ENCODE peak calls at places on chromosomes 12 and 14, in four cellular contexts. P is neuronal stem cell, L is H1, D is trophoblast cell. G is an unnamed sample. For H3K36me3, the result is how much of the 10 kb centered on the place peaks cover.

GRCh38 chr12:13417516-13417915 is 221.0 kb downstream of the EMP1 start:
- DNase-seq in L (no peak), D (no peak), P (no peak), G (no peak)

GRCh38 chr12:104656383-104656782 is 199.6 kb downstream of the CHST11 start:
- DNase-seq in D (peak), L (no peak), P (no peak), G (peak)

GRCh38 chr12:98064501-98064900 is 450.9 kb upstream of the TMPO start:
- DNase-seq in D (no peak), L (no peak), P (no peak), G (no peak)

GRCh38 chr12:45670339-45671065 is 59.0 kb upstream of the ARID2 start:
- DNase-seq in D (no peak), L (no peak), P (no peak), G (no peak)

GRCh38 chr14:97077253-97077653 is 280.1 kb downstream of the VRK1 start:
- DNase-seq in P (no peak), D (peak), L (no peak), G (peak)

GRCh38 chr12:9651265-9651729 is 18.2 kb upstream of the CLEC2D start:
- DNase-seq in D (peak), P (no peak), L (no peak), G (peak)

GRCh38 chr12:119695034-119695433 is 27.1 kb downstream of the PRKAB1 start:
- DNase-seq in L (no peak), D (no peak), P (no peak), G (peak)

GRCh38 chr14:59213368-59214315 is 25.2 kb downstream of the DAAM1 start:
- DNase-seq in P (no peak), L (no peak), D (no peak), G (peak)

GRCh38 chr14:103847954-103848719 is 762 bp upstream of the PPP1R13B start:
- DNase-seq in D (peak), P (no peak), L (no peak), G (peak)

GRCh38 chr12:77065361-77066204 is at the start of gene E2F7:
- DNase-seq in L (peak), D (peak), P (peak), G (peak)

GRCh38 chr12:47085815-47086252 is 6.1 kb upstream of the AMIGO2 start:
- DNase-seq in L (no peak), D (peak), P (no peak), G (peak)

GRCh38 chr12:13534645-13535398 is 338.3 kb downstream of the EMP1 start:
- DNase-seq in D (peak), P (peak), L (peak), G (peak)

GRCh38 chr14:32073537-32074189 is 3.4 kb upstream of the ARHGAP5 start:
- DNase-seq in D (peak), L (no peak), P (peak), G (peak)

GRCh38 chr12:41709463-41710285 is 435.0 kb downstream of the GXYLT1 start:
- DNase-seq in P (no peak), L (no peak), D (no peak), G (peak)

GRCh38 chr12:6773662-6774351 is 1.5 kb downstream of the LAG3 start:
- DNase-seq in D (no peak), P (no peak), L (no peak), G (no peak)

GRCh38 chr12:132429932-132430643 is 59.9 kb upstream of the FBRSL1 start:
- DNase-seq in L (no peak), P (no peak), D (no peak), G (no peak)

GRCh38 chr12:28378749-28379148 is 188.5 kb downstream of the CCDC91 start:
- DNase-seq in L (no peak), D (no peak), P (no peak), G (no peak)

GRCh38 chr12:40209886-40210285 is 14.9 kb upstream of the LRRK2 start:
- DNase-seq in D (no peak), L (no peak), P (no peak), G (no peak)

GRCh38 chr12:51846911-51847829 is 1.3 kb downstream of the FIGNL2 start:
- DNase-seq in L (no peak), D (peak), P (peak), G (peak)

GRCh38 chr14:33871394-33871793 is 79.5 kb downstream of the EGLN3 start:
- DNase-seq in P (no peak), D (no peak), L (no peak), G (no peak)

GRCh38 chr12:127559349-127560040 is 707.5 kb upstream of the TMEM132C start:
- DNase-seq in P (no peak), L (peak), D (no peak), G (peak)

GRCh38 chr14:57066887-57067513 is 201.7 kb downstream of the EXOC5 start:
- DNase-seq in L (peak), D (peak), P (peak), G (peak)

GRCh38 chr14:39946796-39947195 is 514.6 kb upstream of the FBXO33 start:
- DNase-seq in L (peak), D (peak), P (no peak), G (peak)

GRCh38 chr12:124774462-124775167 is 89.0 kb downstream of the SCARB1 start:
- DNase-seq in D (peak), L (no peak), P (no peak), G (peak)

GRCh38 chr14:61288720-61289119 is 7.6 kb upstream of the TMEM30B start:
- DNase-seq in P (no peak), L (no peak), D (no peak), G (no peak)

GRCh38 chr14:84857571-84857970 is 672.4 kb upstream of the FLRT2 start:
- DNase-seq in L (no peak), P (no peak), D (no peak), G (no peak)

GRCh38 chr12:98646165-98646764 is 1.2 kb downstream of the APAF1 start:
- DNase-seq in D (peak), P (no peak), L (no peak), G (peak)

GRCh38 chr12:16048511-16048910 is 137.4 kb downstream of the DERA start:
- DNase-seq in L (no peak), D (peak), P (no peak), G (no peak)

GRCh38 chr12:10310926-10311705 is 3.4 kb downstream of the KLRD1 start:
- DNase-seq in D (no peak), P (no peak), L (no peak), G (no peak)

GRCh38 chr12:2142068-2142467 is 89.3 kb downstream of the CACNA1C start:
- DNase-seq in P (no peak), D (no peak), L (no peak), G (no peak)

GRCh38 chr12:123858176-123858575 is 96.1 kb downstream of the DNAH10 start:
- DNase-seq in P (no peak), L (no peak), D (no peak), G (no peak)

GRCh38 chr12:78229491-78230209 is 399.0 kb downstream of the NAV3 start:
- DNase-seq in P (peak), L (peak), D (peak), G (peak)

GRCh38 chr12:111806304-111806703 is 35.7 kb upstream of the MAPKAPK5 start:
- DNase-seq in P (no peak), D (no peak), L (no peak), G (no peak)

GRCh38 chr12:14408208-14408607 is 42.7 kb downstream of the ATF7IP start:
- DNase-seq in L (no peak), P (no peak), D (no peak), G (peak)

GRCh38 chr12:9509464-9510166 is 98.1 kb downstream of the KLRB1 start:
- DNase-seq in P (no peak), L (no peak), D (peak), G (no peak)

GRCh38 chr14:72906316-72906715 is 12.4 kb upstream of the DPF3 start:
- DNase-seq in L (no peak), P (no peak), D (peak), G (peak)
- H2BK120ac ChIP-seq in L (no peak), P (no peak), D (no peak), G (no peak)

GRCh38 chr14:64416348-64416932 is 28.3 kb downstream of the MTHFD1 start:
- DNase-seq in P (no peak), L (no peak), D (no peak), G (no peak)
- H3K36me3 ChIP-seq in P (under half), L (half or more), D (under half), G (under half)

DNA sequence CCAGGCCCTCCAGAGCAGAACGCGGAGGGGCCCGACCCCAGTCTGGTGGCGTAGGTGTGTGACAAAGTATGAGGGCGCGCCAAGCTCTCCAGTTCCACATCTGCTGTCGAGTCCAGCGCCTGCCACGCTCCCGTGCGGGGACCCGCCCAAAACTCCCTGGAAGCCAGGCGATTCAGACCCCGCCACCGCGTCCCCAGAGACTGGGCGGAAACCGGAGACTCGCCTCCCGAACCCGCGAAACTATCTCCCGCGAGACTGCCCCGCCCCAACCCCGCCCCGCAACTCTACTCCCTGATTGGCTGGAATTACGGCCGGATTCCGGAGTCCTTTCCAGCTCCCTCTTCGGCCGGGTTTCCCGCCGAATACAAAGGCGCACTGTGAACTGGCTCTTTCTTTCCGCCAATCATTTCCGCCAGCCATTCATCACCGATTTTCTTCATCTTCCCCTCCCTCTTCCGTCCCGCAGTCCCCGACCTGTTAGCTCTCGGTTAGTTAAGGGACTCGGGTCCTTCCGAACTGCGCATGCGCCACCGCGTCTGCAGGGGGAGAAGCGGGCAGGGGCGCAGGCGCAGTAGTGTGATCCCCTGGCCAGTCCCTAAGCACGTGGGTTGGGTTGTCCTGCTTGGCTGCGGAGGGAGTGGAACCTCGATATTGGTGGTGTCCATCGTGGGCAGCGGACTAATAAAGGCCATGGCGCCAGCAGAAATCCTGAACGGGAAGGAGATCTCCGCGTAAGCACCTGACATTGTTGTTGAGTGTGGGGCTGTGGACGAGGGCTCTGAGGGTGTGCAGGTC is at the start of gene MTHFD1:
- DNase-seq in L (peak), P (peak), D (peak), G (peak)
- H2BK12ac ChIP-seq in L (peak), P (no peak), D (no peak), G (peak)

GRCh38 chr12:57058454-57058853 is 8.5 kb upstream of the MYO1A start:
- DNase-seq in P (no peak), L (no peak), D (no peak), G (no peak)

GRCh38 chr12:57057037-57057436 is 7.1 kb upstream of the MYO1A start:
- DNase-seq in D (no peak), P (no peak), L (no peak), G (no peak)

GRCh38 chr12:57051011-57051410 is 1.1 kb upstream of the MYO1A start:
- DNase-seq in L (no peak), D (no peak), P (no peak), G (no peak)

GRCh38 chr12:57049890-57050289 is at the start of gene MYO1A:
- DNase-seq in L (no peak), D (peak), P (peak), G (peak)

GRCh38 chr12:57055834-57056233 is 5.9 kb upstream of the MYO1A start:
- DNase-seq in P (no peak), L (no peak), D (peak), G (no peak)
- H2BK120ac ChIP-seq in P (no peak), L (no peak), D (no peak), G (no peak)

DNA sequence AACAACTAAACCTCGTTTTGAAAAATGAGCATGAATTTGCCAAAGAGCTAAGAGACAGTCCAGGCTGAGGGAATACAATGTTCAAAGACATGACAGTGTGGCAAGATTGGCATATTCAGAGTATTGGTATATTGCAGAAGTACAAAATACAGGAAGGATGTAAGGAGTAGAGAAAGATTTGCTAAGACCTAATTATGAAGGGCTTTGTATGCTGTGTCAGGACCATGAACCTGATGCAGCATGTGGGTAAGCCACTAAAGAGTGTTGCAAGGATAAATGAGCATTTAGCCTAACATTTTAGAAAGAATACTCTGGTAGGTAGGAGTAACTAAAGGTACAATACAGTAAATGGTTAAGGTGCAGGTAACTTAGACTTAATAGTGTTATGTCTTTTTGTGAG is 65.1 kb downstream of the KTN1 start:
- DNase-seq in L (no peak), D (peak), P (no peak), G (no peak)
- H3K36me3 ChIP-seq in L (under half), D (under half), P (under half), G (half or more)

GRCh38 chr12:75944905-75945412 is 86.6 kb downstream of the PHLDA1 start:
- DNase-seq in P (no peak), L (no peak), D (peak), G (no peak)
- H2BK12ac ChIP-seq in P (no peak), L (peak), D (peak), G (peak)

GRCh38 chr12:17810399-17810798 is 279.6 kb downstream of the RERGL start:
- DNase-seq in P (no peak), L (no peak), D (no peak), G (no peak)

GRCh38 chr12:17809206-17809605 is 280.8 kb downstream of the RERGL start:
- DNase-seq in D (no peak), P (no peak), L (no peak), G (no peak)
- H2BK120ac ChIP-seq in D (no peak), P (no peak), L (no peak), G (no peak)

GRCh38 chr14:52325126-52325525 is 11.0 kb downstream of the PTGER2 start:
- DNase-seq in L (no peak), D (peak), P (no peak), G (peak)
- H3K36me3 ChIP-seq in L (under half), D (under half), P (under half), G (under half)

DNA sequence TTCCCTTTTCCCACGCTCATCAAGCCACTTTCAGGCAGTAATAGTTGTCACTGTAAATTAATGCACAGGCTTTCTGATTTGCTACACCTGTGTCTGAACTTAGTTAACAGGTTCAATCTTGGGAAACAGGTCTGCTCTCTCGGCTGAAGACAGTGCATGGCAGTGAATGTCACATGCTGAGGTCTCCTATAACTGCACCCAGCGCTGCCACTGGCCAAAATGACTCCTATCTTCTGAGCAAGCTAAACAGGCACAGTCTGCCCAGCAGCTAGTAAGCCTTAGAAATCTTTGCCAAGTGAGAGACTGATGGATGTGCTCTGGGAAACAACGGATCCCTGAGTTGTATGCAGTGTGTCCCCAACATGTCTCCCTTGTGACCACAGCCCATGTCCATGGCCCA is 25.2 kb upstream of the FOXN3 start:
- DNase-seq in D (no peak), L (no peak), P (no peak), G (no peak)
- H2BK12ac ChIP-seq in D (peak), L (peak), P (no peak), G (no peak)

DNA sequence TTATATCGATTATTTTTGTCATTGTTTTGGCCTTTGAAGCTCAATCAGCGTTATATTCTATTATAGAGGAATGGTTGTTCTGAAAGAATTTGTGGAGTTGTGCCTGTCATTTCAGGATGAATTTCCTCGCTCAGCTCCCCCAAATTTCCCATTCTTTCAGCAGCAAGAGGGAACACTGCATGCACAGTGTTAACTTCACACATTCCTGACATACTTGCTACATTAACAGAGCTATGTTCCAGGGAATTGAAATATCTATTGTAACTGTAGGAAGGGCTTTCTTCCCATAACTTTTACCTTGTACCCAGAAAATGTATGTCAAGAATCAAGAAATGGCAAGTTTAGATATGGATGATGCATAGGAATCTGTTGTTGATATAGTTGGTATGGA is 379.0 kb downstream of the LRIG3 start:
- DNase-seq in D (no peak), P (no peak), L (no peak), G (peak)
- H2BK120ac ChIP-seq in D (no peak), P (no peak), L (no peak), G (no peak)